ENCODE peak calls at places on chromosome 2, in five cellular contexts. C is M059J, O is EL, W is ELF-1, X is NCI-H146. K is an unnamed sample.

GRCh38 chr2:206160124-206160806 is 570 bp downstream of the EEF1B2 start:
- DNase-seq in X (peak), C (no peak), W (peak), O (no peak), K (no peak)

GRCh38 chr2:134727385-134727784 is 8.6 kb upstream of the TMEM163 start:
- DNase-seq in X (no peak), O (peak), C (peak), W (no peak), K (peak)

GRCh38 chr2:105576440-105577241 is 168.1 kb upstream of the NCK2 start:
- DNase-seq in X (peak), C (peak), W (peak), O (peak), K (peak)

GRCh38 chr2:187869195-187869594 is 315.0 kb upstream of the TFPI start:
- DNase-seq in O (no peak), X (no peak), C (no peak), W (no peak), K (no peak)

GRCh38 chr2:105397959-105398521 is 811 bp downstream of the FHL2 start:
- DNase-seq in O (no peak), C (no peak), W (peak), X (no peak), K (peak)

GRCh38 chr2:64489081-64489761 is 34.9 kb upstream of the AFTPH start:
- DNase-seq in O (no peak), X (no peak), C (no peak), W (no peak), K (no peak)

GRCh38 chr2:118505436-118505835 is 342.0 kb downstream of the EN1 start:
- DNase-seq in X (no peak), C (no peak), O (no peak), W (no peak), K (no peak)

GRCh38 chr2:42828487-42829416 is 36.4 kb upstream of the HAAO start:
- DNase-seq in W (peak), C (peak), X (peak), O (peak), K (peak)

GRCh38 chr2:238554468-238555184 is 127.9 kb downstream of the ASB1 start:
- DNase-seq in W (no peak), C (no peak), X (no peak), O (no peak), K (no peak)

GRCh38 chr2:180122874-180123273 is 115.8 kb upstream of the CWC22 start:
- DNase-seq in C (peak), X (no peak), O (no peak), W (no peak), K (peak)

GRCh38 chr2:191311156-191311555 is 66.0 kb downstream of the MYO1B start:
- DNase-seq in X (no peak), C (no peak), O (no peak), W (no peak), K (no peak)

GRCh38 chr2:47019991-47020681 is 104.5 kb upstream of the MCFD2 start:
- DNase-seq in X (peak), O (no peak), C (no peak), W (no peak), K (no peak)

GRCh38 chr2:23684540-23685176 is 242.3 kb downstream of the ATAD2B start:
- DNase-seq in W (peak), C (peak), X (no peak), O (peak), K (no peak)

GRCh38 chr2:99554238-99554637 is 64.4 kb upstream of the REV1 start:
- DNase-seq in W (peak), O (no peak), C (no peak), X (no peak), K (no peak)

GRCh38 chr2:72173640-72174321 is 26.1 kb upstream of the CYP26B1 start:
- DNase-seq in C (peak), X (no peak), O (peak), W (peak), K (peak)

GRCh38 chr2:207468504-207468903 is 61.3 kb upstream of the CREB1 start:
- DNase-seq in O (no peak), C (no peak), W (no peak), X (no peak), K (no peak)

GRCh38 chr2:187542123-187542522 is 12.1 kb downstream of the TFPI start:
- DNase-seq in C (peak), O (no peak), X (no peak), W (no peak), K (no peak)

GRCh38 chr2:203987959-203988358 is 51.4 kb downstream of the ICOS start:
- DNase-seq in O (no peak), X (no peak), W (no peak), C (no peak), K (no peak)

GRCh38 chr2:30565860-30566358 is 118.9 kb downstream of the LCLAT1 start:
- DNase-seq in W (no peak), X (no peak), O (no peak), C (no peak), K (no peak)

GRCh38 chr2:113157897-113158753 is 15.6 kb upstream of the PSD4 start:
- DNase-seq in O (peak), W (no peak), C (peak), X (no peak), K (peak)

GRCh38 chr2:134737671-134738070 is 18.9 kb upstream of the TMEM163 start:
- DNase-seq in X (peak), C (no peak), O (no peak), W (no peak), K (no peak)

K was measured in HT1080.